ENCODE peak calls at places on chromosomes 4 and X, in five cellular contexts. Z, C, A, P and I are unnamed samples.

GRCh38 chrX:2898861-2899512 is 30.2 kb downstream of the ARSD start:
- DNase-seq in Z (peak; percentile 41), C (no peak), A (no peak), P (no peak), I (no peak)

GRCh38 chr4:1472911-1473518 is 66.8 kb upstream of the NKX1-1 start:
- DNase-seq in Z (no peak), C (peak; percentile 25), A (no peak), P (peak; percentile 7), I (no peak)

GRCh38 chr4:169311643-169312365 is 41.0 kb upstream of the SH3RF1 start:
- DNase-seq in Z (no peak), C (no peak), A (no peak), P (no peak), I (peak; percentile 40)

GRCh38 chrX:49101629-49101984 is 21.9 kb upstream of the WDR45 start:
- DNase-seq in Z (no peak), C (no peak), A (no peak), P (no peak), I (no peak)

GRCh38 chr4:57116245-57116644 is 6.1 kb upstream of the IGFBP7 start:
- DNase-seq in Z (no peak), C (no peak), A (no peak), P (no peak), I (no peak)

GRCh38 chr4:125187221-125187620 is 127.5 kb upstream of the FAT4 start:
- DNase-seq in Z (no peak), C (no peak), A (peak; percentile 77), P (no peak), I (peak; percentile 4)

GRCh38 chr4:8345946-8346814 is 76.6 kb downstream of the HTRA3 start:
- DNase-seq in Z (no peak), C (peak; percentile 50), A (no peak), P (no peak), I (no peak)

GRCh38 chr4:13193662-13194061 is 290.5 kb downstream of the RAB28 start:
- DNase-seq in Z (no peak), C (no peak), A (no peak), P (no peak), I (no peak)

GRCh38 chrX:129791961-129792570 is 12.3 kb downstream of the SASH3 start:
- DNase-seq in Z (no peak), C (no peak), A (no peak), P (no peak), I (no peak)

GRCh38 chr4:6272863-6273660 is 3.4 kb downstream of the WFS1 start:
- DNase-seq in Z (peak; percentile 51), C (peak; percentile 63), A (no peak), P (no peak), I (peak; percentile 99)

GRCh38 chrX:123217077-123217476 is 33.0 kb downstream of the GRIA3 start:
- DNase-seq in Z (no peak), C (peak; percentile 68), A (peak; percentile 12), P (peak; percentile 36), I (no peak)

GRCh38 chrX:122641826-122642225 is 542.3 kb upstream of the GRIA3 start:
- DNase-seq in Z (no peak), C (no peak), A (peak; percentile 2), P (no peak), I (no peak)

GRCh38 chr4:140305053-140305452 is 68.4 kb upstream of the SCOC start:
- DNase-seq in Z (no peak), C (no peak), A (no peak), P (no peak), I (no peak)

GRCh38 chr4:122672091-122672490 is 51.2 kb upstream of the IL21 start:
- DNase-seq in Z (no peak), C (no peak), A (no peak), P (no peak), I (no peak)

GRCh38 chr4:6917445-6918241 is 8.0 kb downstream of the TBC1D14 start:
- DNase-seq in Z (peak; percentile 95), C (peak; percentile 81), A (no peak), P (peak; percentile 75), I (no peak)

GRCh38 chrX:18676470-18676869 is 4.6 kb upstream of the RS1 start:
- DNase-seq in Z (no peak), C (peak; percentile 33), A (no peak), P (no peak), I (no peak)

GRCh38 chr4:55721651-55722050 is 85.6 kb upstream of the NMU start:
- DNase-seq in Z (no peak), C (no peak), A (no peak), P (no peak), I (no peak)

GRCh38 chr4:146273204-146273901 is 59.0 kb downstream of the REELD1 start:
- DNase-seq in Z (no peak), C (no peak), A (no peak), P (no peak), I (no peak)

GRCh38 chr4:6991771-6992557 is 51.2 kb upstream of the TADA2B start:
- DNase-seq in Z (no peak), C (no peak), A (peak; percentile 68), P (peak; percentile 53), I (peak; percentile 69)

GRCh38 chr4:2248821-2249261 is 6.9 kb upstream of the HAUS3 start:
- DNase-seq in Z (peak; percentile 20), C (no peak), A (no peak), P (no peak), I (no peak)

GRCh38 chrX:2928127-2928582 is 984 bp downstream of the ARSD start:
- DNase-seq in Z (peak; percentile 65), C (peak; percentile 80), A (peak; percentile 25), P (peak; percentile 69), I (peak; percentile 9)

GRCh38 chr4:99390060-99390459 is 37.5 kb upstream of the ADH1C start:
- DNase-seq in Z (no peak), C (no peak), A (no peak), P (no peak), I (no peak)

GRCh38 chr4:3347871-3348270 is 55.0 kb downstream of the RGS12 start:
- DNase-seq in Z (no peak), C (no peak), A (no peak), P (no peak), I (no peak)

GRCh38 chr4:28436191-28437080 is 1575.8 kb downstream of the STIM2 start:
- DNase-seq in Z (no peak), C (no peak), A (no peak), P (no peak), I (no peak)

GRCh38 chrX:40734956-40735317 is 405 bp downstream of the MED14 start:
- DNase-seq in Z (peak; percentile 27), C (no peak), A (no peak), P (peak; percentile 30), I (no peak)

GRCh38 chrX:68842351-68842750 is 13.5 kb downstream of the EFNB1 start:
- DNase-seq in Z (no peak), C (no peak), A (no peak), P (no peak), I (no peak)

GRCh38 chrX:151085207-151085606 is 91.2 kb upstream of the GPR50 start:
- DNase-seq in Z (peak; percentile 39), C (no peak), A (no peak), P (no peak), I (no peak)